ENCODE peak calls at places on chromosome 12, in six cellular contexts. O, X, I, K, E and A are unnamed samples.

GRCh38 chr12:14868916-14869315 is 16.7 kb downstream of the MGP start:
- DNase-seq in K (no peak), O (no peak), E (no peak), X (no peak), I (no peak), A (no peak)

GRCh38 chr12:25585021-25585523 is 32.0 kb upstream of the LMNTD1 start:
- DNase-seq in I (no peak), X (no peak), E (no peak), K (no peak), O (no peak), A (no peak)

GRCh38 chr12:105317453-105317852 is 13.0 kb upstream of the C12orf75 start:
- DNase-seq in O (no peak), E (no peak), I (no peak), X (no peak), K (no peak), A (no peak)

GRCh38 chr12:53289891-53290290 is 5.5 kb upstream of the PFDN5 start:
- DNase-seq in O (no peak), X (no peak), I (no peak), K (no peak), E (no peak), A (no peak)

GRCh38 chr12:114405199-114405448 is 820 bp downstream of the TBX5 start:
- DNase-seq in K (no peak), O (no peak), X (no peak), I (no peak), E (no peak), A (no peak)

GRCh38 chr12:95605875-95606274 is 54.6 kb upstream of the USP44 start:
- DNase-seq in I (no peak), E (no peak), X (no peak), K (peak; percentile 20), O (no peak), A (no peak)

GRCh38 chr12:126182619-126183236 is 1117.5 kb downstream of the AACS start:
- DNase-seq in I (no peak), E (no peak), X (no peak), K (no peak), O (no peak), A (no peak)

GRCh38 chr12:89844539-89844938 is 135.9 kb upstream of the ATP2B1 start:
- DNase-seq in X (no peak), K (no peak), E (no peak), O (no peak), I (no peak), A (no peak)

GRCh38 chr12:104011265-104011664 is 38.7 kb downstream of the GLT8D2 start:
- DNase-seq in X (no peak), K (no peak), E (no peak), O (no peak), I (peak; percentile 29), A (no peak)

GRCh38 chr12:27193106-27193505 is 51.0 kb upstream of the STK38L start:
- DNase-seq in I (no peak), E (no peak), X (no peak), O (no peak), K (no peak), A (no peak)

GRCh38 chr12:31804185-31804504 is 75.3 kb upstream of the AMN1 start:
- DNase-seq in O (no peak), K (no peak), I (no peak), X (no peak), E (no peak), A (no peak)

GRCh38 chr12:114895822-114896221 is 211.8 kb upstream of the TBX3 start:
- DNase-seq in O (no peak), K (no peak), E (no peak), X (no peak), I (no peak), A (no peak)

GRCh38 chr12:103805961-103806360 is 35.1 kb downstream of the NT5DC3 start:
- DNase-seq in X (no peak), K (no peak), I (no peak), E (no peak), O (no peak), A (no peak)

GRCh38 chr12:131950182-131950913 is 606 bp downstream of the EP400 start:
- DNase-seq in X (no peak), E (no peak), I (peak; percentile 61), O (no peak), K (no peak), A (no peak)
- TF ChIP-seq TAF1 in X (no peak), E (no peak), I (no peak), O (peak; percentile 1), K (no peak), A (no peak)

DNA sequence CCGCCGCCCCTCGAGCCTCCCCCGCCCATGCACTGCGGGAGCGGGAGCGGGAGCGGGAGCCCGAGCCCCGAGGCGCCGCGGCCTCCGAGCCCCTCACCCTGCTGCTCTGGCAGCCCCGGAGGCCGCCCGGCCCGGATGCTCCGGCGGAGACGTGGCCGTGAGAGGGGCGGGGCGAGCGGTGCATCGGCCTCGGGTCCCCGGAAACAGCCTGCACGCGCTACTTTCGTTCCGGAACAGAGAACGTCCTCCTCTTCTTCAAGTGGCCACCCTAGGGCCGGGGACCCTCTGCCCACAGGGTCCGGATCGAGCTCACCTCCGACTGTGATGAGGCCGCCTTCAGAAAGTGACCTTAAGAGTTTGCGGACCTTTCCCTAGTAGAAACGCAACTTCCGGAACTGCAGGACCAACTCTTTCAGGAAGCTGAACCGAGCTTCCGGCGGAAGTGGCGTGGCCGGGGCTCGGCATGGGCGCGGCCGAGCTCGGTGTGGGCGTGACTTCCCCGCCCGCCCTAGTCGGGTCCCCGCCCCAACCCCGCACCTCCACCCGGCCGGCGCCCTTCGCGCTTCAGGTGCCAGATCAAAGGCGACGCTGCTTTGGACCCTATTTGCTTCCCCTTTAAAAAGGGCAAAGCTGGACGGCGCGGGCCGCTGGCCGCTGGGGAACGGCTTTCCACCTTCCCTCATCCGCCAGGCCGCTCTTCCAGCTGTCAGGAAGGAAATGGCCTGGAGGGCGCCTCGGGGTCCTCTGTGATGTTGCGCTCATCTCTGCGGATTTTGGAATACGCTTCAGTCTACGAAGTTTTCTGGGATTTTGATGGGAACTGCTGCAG is at the start of gene GOLGA3:
- DNase-seq in I (peak; percentile 98), E (peak; percentile 68), O (peak; percentile 99), K (peak; percentile 87), X (peak; percentile 85), A (peak; percentile 98)
- TF ChIP-seq POLR2A in I (peak; percentile 56), E (peak; percentile 92), O (no peak), K (peak; percentile 60), X (peak; percentile 75), A (peak; percentile 67)

GRCh38 chr12:62588916-62589315 is 122.3 kb downstream of the MON2 start:
- DNase-seq in X (no peak), E (no peak), I (no peak), O (no peak), K (peak; percentile 38), A (no peak)

GRCh38 chr12:62581288-62582064 is 114.8 kb downstream of the MON2 start:
- DNase-seq in K (peak; percentile 28), X (no peak), O (no peak), I (peak; percentile 35), E (no peak), A (no peak)

GRCh38 chr12:62584619-62585018 is 118.0 kb downstream of the MON2 start:
- DNase-seq in E (no peak), O (no peak), X (no peak), K (no peak), I (no peak), A (no peak)

GRCh38 chr12:62582065-62582366 is 115.4 kb downstream of the MON2 start:
- DNase-seq in I (no peak), O (no peak), E (no peak), X (no peak), K (no peak), A (no peak)

GRCh38 chr12:62586850-62587249 is 120.2 kb downstream of the MON2 start:
- DNase-seq in X (no peak), I (no peak), K (no peak), O (no peak), E (no peak), A (no peak)
- TF ChIP-seq POLR2AphosphoS5 in X (no peak), I (no peak), K (no peak), O (no peak), E (no peak), A (no peak)

GRCh38 chr12:58347188-58347587 is 405.8 kb downstream of the ATP23 start:
- DNase-seq in E (no peak), X (no peak), K (no peak), O (no peak), I (no peak), A (no peak)

GRCh38 chr12:58342736-58343135 is 401.4 kb downstream of the ATP23 start:
- DNase-seq in K (no peak), I (no peak), X (no peak), E (no peak), O (no peak), A (no peak)

GRCh38 chr12:58349161-58349560 is 407.8 kb downstream of the ATP23 start:
- DNase-seq in E (no peak), O (no peak), I (no peak), K (no peak), X (no peak), A (no peak)

GRCh38 chr12:58341791-58342190 is 400.4 kb downstream of the ATP23 start:
- DNase-seq in E (no peak), X (no peak), K (no peak), I (no peak), O (no peak), A (no peak)

DNA sequence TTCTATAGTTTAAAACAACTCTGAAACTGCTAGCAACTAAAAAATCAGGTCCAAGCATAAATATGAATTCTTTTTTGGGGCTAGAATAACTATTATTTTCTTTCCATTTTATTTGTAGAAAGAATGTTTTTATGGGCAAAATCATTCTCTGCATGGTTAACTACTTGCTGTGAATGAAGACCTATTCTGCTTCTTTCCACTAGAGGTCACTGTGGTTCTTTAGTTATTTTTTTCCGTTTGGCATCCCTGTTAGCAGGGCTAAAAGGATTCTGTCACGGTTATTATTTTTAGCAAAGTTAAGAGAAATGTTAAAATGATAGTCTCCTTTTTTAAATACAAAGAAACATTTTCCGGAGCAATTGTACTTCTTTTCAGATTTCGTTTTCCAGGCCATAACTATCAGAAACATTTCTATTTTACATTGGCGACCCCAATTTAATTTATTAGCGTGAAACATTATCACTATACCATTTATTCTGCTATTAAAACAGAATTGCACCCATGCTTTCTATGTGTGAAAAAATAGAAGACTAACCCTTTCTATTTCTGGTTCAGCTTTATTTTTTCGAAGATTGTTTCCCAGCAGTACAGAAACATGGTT is 404.8 kb downstream of the ATP23 start:
- DNase-seq in I (peak; percentile 33), K (peak; percentile 4), X (no peak), E (no peak), O (peak; percentile 2), A (peak; percentile 6)
- TF ChIP-seq TAF1 in I (no peak), K (no peak), X (no peak), E (no peak), O (no peak), A (no peak)

DNA sequence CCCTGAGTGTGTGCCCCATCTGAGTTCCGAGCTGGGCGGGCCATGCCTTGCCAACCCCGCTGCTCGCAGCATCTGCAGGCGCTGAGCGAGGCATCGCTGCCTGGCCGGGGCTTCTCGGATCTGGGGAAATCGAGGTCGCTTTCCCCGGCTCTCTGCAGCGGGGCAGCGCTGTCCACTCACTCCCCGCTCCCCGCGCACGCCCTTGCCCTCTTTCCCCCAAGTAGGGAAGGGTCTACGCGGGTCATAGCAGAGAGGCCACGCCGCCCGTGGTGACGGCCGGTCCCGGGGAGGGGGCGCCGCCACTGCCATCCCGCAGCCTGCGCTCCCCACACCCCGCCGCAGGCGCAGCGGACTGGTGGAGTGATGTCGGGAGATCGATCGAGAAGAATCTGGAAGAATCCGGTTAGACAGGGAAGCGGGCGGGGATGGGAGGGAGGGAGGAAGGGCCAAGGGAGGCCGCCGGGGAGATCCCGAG is 472 bp upstream of the FKBP4 start:
- DNase-seq in O (peak; percentile 32), X (no peak), E (no peak), K (no peak), I (peak; percentile 14), A (no peak)
- TF ChIP-seq POLR2A in O (no peak), X (peak; percentile 64), E (no peak), K (no peak), I (no peak), A (no peak)